ENCODE peak calls at places on chromosomes 6 and 20, in four cellular contexts. C is SK-N-SH, U is HCT116, I is PC-3. J is an unnamed sample.

GRCh38 chr20:24703284-24703610 is 233.8 kb downstream of the SYNDIG1 start:
- DNase-seq in I (no peak), C (no peak), U (no peak), J (no peak)

GRCh38 chr6:108762394-108762793 is 85.8 kb upstream of the ARMC2 start:
- DNase-seq in C (no peak), U (no peak), I (no peak), J (peak; percentile 30)

GRCh38 chr6:77740380-77740779 is 87.5 kb downstream of the MEI4 start:
- DNase-seq in U (peak; percentile 19), C (peak; percentile 11), I (peak; percentile 37), J (peak; percentile 44)

GRCh38 chr20:23425129-23425528 is 3.8 kb upstream of the NAPB start:
- DNase-seq in U (no peak), I (no peak), C (no peak), J (no peak)

GRCh38 chr6:36912583-36912982 is 26.8 kb downstream of the C6orf89 start:
- DNase-seq in I (peak; percentile 96), U (no peak), C (no peak), J (peak; percentile 80)

GRCh38 chr6:41199427-41200246 is 1.3 kb downstream of the TREML2 start:
- DNase-seq in C (no peak), U (no peak), I (no peak), J (peak; percentile 53)

GRCh38 chr6:1286972-1287600 is 24.8 kb upstream of the FOXQ1 start:
- DNase-seq in U (peak; percentile 19), I (peak; percentile 82), C (no peak), J (no peak)

GRCh38 chr6:39228111-39228971 is 934 bp downstream of the KCNK5 start:
- DNase-seq in I (no peak), C (peak; percentile 34), U (no peak), J (no peak)

GRCh38 chr20:1631309-1632227 is 11.8 kb upstream of the SIRPB1 start:
- DNase-seq in C (no peak), U (no peak), I (peak; percentile 1), J (no peak)

GRCh38 chr6:26536571-26537159 is 1.5 kb upstream of the HMGN4 start:
- DNase-seq in C (peak; percentile 41), I (peak; percentile 19), U (no peak), J (peak; percentile 78)

GRCh38 chr6:130161627-130162404 is 60.9 kb downstream of the SAMD3 start:
- DNase-seq in I (no peak), C (no peak), U (no peak), J (no peak)

GRCh38 chr6:137862419-137863125 is 4.5 kb upstream of the TNFAIP3 start:
- DNase-seq in C (no peak), U (no peak), I (no peak), J (no peak)

GRCh38 chr6:137864812-137865508 is 2.1 kb upstream of the TNFAIP3 start:
- DNase-seq in U (no peak), I (no peak), C (no peak), J (no peak)

GRCh38 chr6:137860394-137861005 is 6.6 kb upstream of the TNFAIP3 start:
- DNase-seq in C (no peak), I (no peak), U (no peak), J (no peak)

GRCh38 chr6:137861550-137862337 is 5.3 kb upstream of the TNFAIP3 start:
- DNase-seq in U (no peak), C (no peak), I (no peak), J (no peak)

GRCh38 chr6:137863126-137863996 is 3.7 kb upstream of the TNFAIP3 start:
- DNase-seq in C (no peak), U (no peak), I (no peak), J (no peak)
- H3K4me1 ChIP-seq in C (peaks cover 8% of the 10 kb centered on the region), U (peaks cover 10% of the 10 kb centered on the region), I (peaks cover 9% of the 10 kb centered on the region), J (peaks cover 11% of the 10 kb centered on the region)

GRCh38 chr20:62181808-62182207 is 1.0 kb upstream of the MTG2 start:
- DNase-seq in C (no peak), U (no peak), I (no peak), J (no peak)

GRCh38 chr20:62186096-62186426 is 3.2 kb downstream of the MTG2 start:
- DNase-seq in I (no peak), C (no peak), U (no peak), J (no peak)

GRCh38 chr20:62186887-62187866 is 4.3 kb downstream of the MTG2 start:
- DNase-seq in C (no peak), I (peak; percentile 8), U (no peak), J (no peak)

GRCh38 chr20:62182469-62183425 is at the start of gene MTG2:
- DNase-seq in C (peak; percentile 99), U (peak; percentile 89), I (peak; percentile 98), J (peak; percentile 98)

GRCh38 chr20:62183426-62184142 is 756 bp downstream of the MTG2 start:
- DNase-seq in C (peak; percentile 59), U (no peak), I (no peak), J (no peak)
- H2AFZ ChIP-seq in C (peak overlapping the region; percentile 48), U (no peak overlapping the region), I (peak overlapping the region; percentile 70), J (peak overlapping the region; percentile 95)

GRCh38 chr20:32592022-32592421 is 6.9 kb upstream of the NOL4L start:
- DNase-seq in I (no peak), U (no peak), C (no peak), J (no peak)

GRCh38 chr20:32588040-32588439 is 2.9 kb upstream of the NOL4L start:
- DNase-seq in I (no peak), C (no peak), U (no peak), J (no peak)

GRCh38 chr20:32586291-32586690 is 1.2 kb upstream of the NOL4L start:
- DNase-seq in C (no peak), U (no peak), I (no peak), J (no peak)

GRCh38 chr20:32589256-32589655 is 4.1 kb upstream of the NOL4L start:
- DNase-seq in I (peak; percentile 70), C (no peak), U (no peak), J (no peak)

GRCh38 chr20:32589769-32590168 is 4.6 kb upstream of the NOL4L start:
- DNase-seq in U (no peak), C (no peak), I (no peak), J (no peak)
- H3K9ac ChIP-seq in U (peak overlapping the region; percentile 16), C (no peak overlapping the region), I (peak overlapping the region; percentile 4), J (no peak overlapping the region)

GRCh38 chr6:7154341-7155139 is 46.8 kb downstream of the RREB1 start:
- DNase-seq in I (no peak), C (no peak), U (no peak), J (no peak)

GRCh38 chr6:7156666-7157278 is 49.0 kb downstream of the RREB1 start:
- DNase-seq in U (no peak), C (no peak), I (peak; percentile 70), J (no peak)

GRCh38 chr6:7157752-7158616 is 50.2 kb downstream of the RREB1 start:
- DNase-seq in U (no peak), I (no peak), C (no peak), J (no peak)

GRCh38 chr6:7153807-7154206 is 46.0 kb downstream of the RREB1 start:
- DNase-seq in I (no peak), C (no peak), U (no peak), J (no peak)

DNA sequence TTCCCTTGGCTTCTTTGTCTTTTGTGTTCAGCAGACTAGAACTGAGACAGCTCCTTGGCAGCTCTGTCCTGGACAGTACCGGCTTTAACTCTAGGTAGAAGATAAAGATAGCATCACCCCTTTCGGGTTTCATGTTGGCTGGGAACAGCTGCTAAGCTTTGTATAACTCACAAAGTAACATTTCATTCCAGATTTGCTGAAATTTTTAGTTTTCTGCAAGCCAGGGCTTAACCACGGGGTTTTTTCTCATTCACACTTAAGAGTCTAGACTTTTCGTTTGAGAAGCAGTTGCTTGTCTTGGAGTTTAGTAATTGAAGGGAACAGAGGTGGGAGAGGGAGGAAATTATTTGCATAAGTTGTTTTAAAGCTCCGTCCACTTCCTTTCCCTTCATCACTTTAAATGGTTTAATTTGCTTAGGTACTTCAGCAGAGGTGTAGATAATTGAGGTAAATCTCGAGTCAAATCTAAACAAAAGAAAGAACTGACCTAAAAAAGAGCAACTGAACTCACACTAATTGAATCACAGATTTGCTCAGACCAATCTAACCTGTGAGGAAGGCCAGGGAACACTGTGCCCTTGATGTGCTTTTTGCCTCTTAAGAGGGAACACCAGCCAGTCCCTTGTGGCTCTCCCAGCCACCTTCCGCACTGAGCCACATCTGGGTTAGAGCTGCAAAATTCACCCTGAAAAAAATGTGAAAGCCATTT is 48.3 kb downstream of the RREB1 start:
- DNase-seq in C (no peak), I (no peak), U (no peak), J (peak; percentile 72)
- H3K4me1 ChIP-seq in C (no peaks in the 10 kb centered on the region), I (peaks cover 34% of the 10 kb centered on the region), U (peaks cover 25% of the 10 kb centered on the region), J (peaks cover 72% of the 10 kb centered on the region)

J was measured in MM.1S.